ENCODE peak calls at places on chromosome 2, in five cellular contexts. One of them, this sample, is unnamed.

GRCh38 chr2:30688956-30689401 is 118.3 kb downstream of the CAPN13 start:
- DNase-seq in NCI-H1105: no peak
- DNase-seq in bronchial epithelial cell: no peak
- DNase-seq in tibial artery: no peak
- DNase-seq in activated CD4-positive, CD25-positive, alpha-beta regulatory T cell treated with anti-CD3 and anti-CD28 coated beads, Interleukin-2, amount 50 U/mL, for 72 hours: no peak
- DNase-seq in this sample: no peak

GRCh38 chr2:156110890-156111289 is 221.6 kb downstream of the NR4A2 start:
- DNase-seq in NCI-H1105: no peak
- DNase-seq in bronchial epithelial cell: peak
- DNase-seq in tibial artery: no peak
- DNase-seq in activated CD4-positive, CD25-positive, alpha-beta regulatory T cell treated with anti-CD3 and anti-CD28 coated beads, Interleukin-2, amount 50 U/mL, for 72 hours: no peak
- DNase-seq in this sample: peak

GRCh38 chr2:11703700-11704099 is 33.7 kb upstream of the NTSR2 start:
- DNase-seq in NCI-H1105: no peak
- DNase-seq in bronchial epithelial cell: peak
- DNase-seq in tibial artery: no peak
- DNase-seq in activated CD4-positive, CD25-positive, alpha-beta regulatory T cell treated with anti-CD3 and anti-CD28 coated beads, Interleukin-2, amount 50 U/mL, for 72 hours: no peak
- DNase-seq in this sample: peak

GRCh38 chr2:172089005-172089504 is 3.7 kb downstream of the DLX1 start:
- DNase-seq in NCI-H1105: no peak
- DNase-seq in bronchial epithelial cell: no peak
- DNase-seq in tibial artery: no peak
- DNase-seq in activated CD4-positive, CD25-positive, alpha-beta regulatory T cell treated with anti-CD3 and anti-CD28 coated beads, Interleukin-2, amount 50 U/mL, for 72 hours: no peak
- DNase-seq in this sample: no peak

GRCh38 chr2:192655916-192656315 is 461.2 kb upstream of the TMEFF2 start:
- DNase-seq in NCI-H1105: no peak
- DNase-seq in bronchial epithelial cell: no peak
- DNase-seq in tibial artery: no peak
- DNase-seq in activated CD4-positive, CD25-positive, alpha-beta regulatory T cell treated with anti-CD3 and anti-CD28 coated beads, Interleukin-2, amount 50 U/mL, for 72 hours: no peak
- DNase-seq in this sample: no peak

GRCh38 chr2:239238839-239239606 is 161.8 kb downstream of the HDAC4 start:
- DNase-seq in NCI-H1105: no peak
- DNase-seq in bronchial epithelial cell: no peak
- DNase-seq in tibial artery: no peak
- DNase-seq in activated CD4-positive, CD25-positive, alpha-beta regulatory T cell treated with anti-CD3 and anti-CD28 coated beads, Interleukin-2, amount 50 U/mL, for 72 hours: no peak
- DNase-seq in this sample: no peak

GRCh38 chr2:58920001-58920400 is 678.9 kb upstream of the FANCL start:
- DNase-seq in NCI-H1105: no peak
- DNase-seq in bronchial epithelial cell: no peak
- DNase-seq in tibial artery: no peak
- DNase-seq in activated CD4-positive, CD25-positive, alpha-beta regulatory T cell treated with anti-CD3 and anti-CD28 coated beads, Interleukin-2, amount 50 U/mL, for 72 hours: no peak
- DNase-seq in this sample: no peak

GRCh38 chr2:234240917-234241316 is 190.4 kb downstream of the SPP2 start:
- DNase-seq in NCI-H1105: no peak
- DNase-seq in bronchial epithelial cell: peak
- DNase-seq in tibial artery: no peak
- DNase-seq in activated CD4-positive, CD25-positive, alpha-beta regulatory T cell treated with anti-CD3 and anti-CD28 coated beads, Interleukin-2, amount 50 U/mL, for 72 hours: no peak
- DNase-seq in this sample: peak

GRCh38 chr2:241870611-241871537 is 1.3 kb downstream of the RTP5 start:
- DNase-seq in NCI-H1105: no peak
- DNase-seq in bronchial epithelial cell: no peak
- DNase-seq in tibial artery: no peak
- DNase-seq in activated CD4-positive, CD25-positive, alpha-beta regulatory T cell treated with anti-CD3 and anti-CD28 coated beads, Interleukin-2, amount 50 U/mL, for 72 hours: no peak
- DNase-seq in this sample: no peak

GRCh38 chr2:28976584-28976983 is 4.5 kb upstream of the TOGARAM2 start:
- DNase-seq in NCI-H1105: no peak
- DNase-seq in bronchial epithelial cell: peak
- DNase-seq in tibial artery: no peak
- DNase-seq in activated CD4-positive, CD25-positive, alpha-beta regulatory T cell treated with anti-CD3 and anti-CD28 coated beads, Interleukin-2, amount 50 U/mL, for 72 hours: no peak
- DNase-seq in this sample: peak

GRCh38 chr2:175454953-175455389 is 273.5 kb upstream of the ATP5MC3 start:
- DNase-seq in NCI-H1105: no peak
- DNase-seq in bronchial epithelial cell: no peak
- DNase-seq in tibial artery: no peak
- DNase-seq in activated CD4-positive, CD25-positive, alpha-beta regulatory T cell treated with anti-CD3 and anti-CD28 coated beads, Interleukin-2, amount 50 U/mL, for 72 hours: no peak
- DNase-seq in this sample: no peak

GRCh38 chr2:37688771-37689468 is 17.5 kb upstream of the CDC42EP3 start:
- DNase-seq in NCI-H1105: no peak
- DNase-seq in bronchial epithelial cell: peak
- DNase-seq in tibial artery: no peak
- DNase-seq in activated CD4-positive, CD25-positive, alpha-beta regulatory T cell treated with anti-CD3 and anti-CD28 coated beads, Interleukin-2, amount 50 U/mL, for 72 hours: no peak
- DNase-seq in this sample: no peak

GRCh38 chr2:102200539-102200938 is 13.7 kb downstream of the IL1RL2 start:
- DNase-seq in NCI-H1105: no peak
- DNase-seq in bronchial epithelial cell: no peak
- DNase-seq in tibial artery: no peak
- DNase-seq in activated CD4-positive, CD25-positive, alpha-beta regulatory T cell treated with anti-CD3 and anti-CD28 coated beads, Interleukin-2, amount 50 U/mL, for 72 hours: no peak
- DNase-seq in this sample: no peak

GRCh38 chr2:24409700-24410556 is 49.6 kb upstream of the ITSN2 start:
- DNase-seq in NCI-H1105: peak
- DNase-seq in bronchial epithelial cell: peak
- DNase-seq in tibial artery: peak
- DNase-seq in activated CD4-positive, CD25-positive, alpha-beta regulatory T cell treated with anti-CD3 and anti-CD28 coated beads, Interleukin-2, amount 50 U/mL, for 72 hours: no peak
- DNase-seq in this sample: peak

GRCh38 chr2:182047544-182047943 is 61.9 kb downstream of the PPP1R1C start:
- DNase-seq in NCI-H1105: peak
- DNase-seq in bronchial epithelial cell: no peak
- DNase-seq in tibial artery: no peak
- DNase-seq in activated CD4-positive, CD25-positive, alpha-beta regulatory T cell treated with anti-CD3 and anti-CD28 coated beads, Interleukin-2, amount 50 U/mL, for 72 hours: no peak
- DNase-seq in this sample: no peak

GRCh38 chr2:129901754-129902415 is 77.6 kb upstream of the RAB6C start:
- DNase-seq in NCI-H1105: no peak
- DNase-seq in bronchial epithelial cell: no peak
- DNase-seq in tibial artery: no peak
- DNase-seq in activated CD4-positive, CD25-positive, alpha-beta regulatory T cell treated with anti-CD3 and anti-CD28 coated beads, Interleukin-2, amount 50 U/mL, for 72 hours: no peak
- DNase-seq in this sample: no peak

GRCh38 chr2:27431395-27431794 is 3.0 kb downstream of the NRBP1 start:
- DNase-seq in NCI-H1105: no peak
- DNase-seq in bronchial epithelial cell: peak
- DNase-seq in tibial artery: no peak
- DNase-seq in activated CD4-positive, CD25-positive, alpha-beta regulatory T cell treated with anti-CD3 and anti-CD28 coated beads, Interleukin-2, amount 50 U/mL, for 72 hours: no peak
- DNase-seq in this sample: peak

GRCh38 chr2:165621086-165621560 is 151.6 kb downstream of the CSRNP3 start:
- DNase-seq in NCI-H1105: no peak
- DNase-seq in bronchial epithelial cell: peak
- DNase-seq in tibial artery: peak
- DNase-seq in activated CD4-positive, CD25-positive, alpha-beta regulatory T cell treated with anti-CD3 and anti-CD28 coated beads, Interleukin-2, amount 50 U/mL, for 72 hours: no peak
- DNase-seq in this sample: no peak

GRCh38 chr2:233056961-233057605 is 3.1 kb upstream of the INPP5D start:
- DNase-seq in NCI-H1105: no peak
- DNase-seq in bronchial epithelial cell: no peak
- DNase-seq in tibial artery: no peak
- DNase-seq in activated CD4-positive, CD25-positive, alpha-beta regulatory T cell treated with anti-CD3 and anti-CD28 coated beads, Interleukin-2, amount 50 U/mL, for 72 hours: no peak
- DNase-seq in this sample: no peak

GRCh38 chr2:25822190-25823117 is 55.8 kb downstream of the ASXL2 start:
- DNase-seq in NCI-H1105: peak
- DNase-seq in bronchial epithelial cell: peak
- DNase-seq in tibial artery: no peak
- DNase-seq in activated CD4-positive, CD25-positive, alpha-beta regulatory T cell treated with anti-CD3 and anti-CD28 coated beads, Interleukin-2, amount 50 U/mL, for 72 hours: peak
- DNase-seq in this sample: no peak

GRCh38 chr2:190436552-190436951 is 28.4 kb downstream of the MFSD6 start:
- DNase-seq in NCI-H1105: no peak
- DNase-seq in bronchial epithelial cell: no peak
- DNase-seq in tibial artery: no peak
- DNase-seq in activated CD4-positive, CD25-positive, alpha-beta regulatory T cell treated with anti-CD3 and anti-CD28 coated beads, Interleukin-2, amount 50 U/mL, for 72 hours: no peak
- DNase-seq in this sample: no peak

GRCh38 chr2:128261245-128262128 is 57.2 kb downstream of the HS6ST1 start:
- DNase-seq in NCI-H1105: no peak
- DNase-seq in bronchial epithelial cell: no peak
- DNase-seq in tibial artery: no peak
- DNase-seq in activated CD4-positive, CD25-positive, alpha-beta regulatory T cell treated with anti-CD3 and anti-CD28 coated beads, Interleukin-2, amount 50 U/mL, for 72 hours: no peak
- DNase-seq in this sample: no peak

GRCh38 chr2:69755862-69756467 is 14.0 kb downstream of the ANXA4 start:
- DNase-seq in NCI-H1105: no peak
- DNase-seq in bronchial epithelial cell: peak
- DNase-seq in tibial artery: peak
- DNase-seq in activated CD4-positive, CD25-positive, alpha-beta regulatory T cell treated with anti-CD3 and anti-CD28 coated beads, Interleukin-2, amount 50 U/mL, for 72 hours: no peak
- DNase-seq in this sample: peak

GRCh38 chr2:42909966-42910365 is 117.6 kb upstream of the HAAO start:
- DNase-seq in NCI-H1105: no peak
- DNase-seq in bronchial epithelial cell: no peak
- DNase-seq in tibial artery: no peak
- DNase-seq in activated CD4-positive, CD25-positive, alpha-beta regulatory T cell treated with anti-CD3 and anti-CD28 coated beads, Interleukin-2, amount 50 U/mL, for 72 hours: no peak
- DNase-seq in this sample: no peak

GRCh38 chr2:174846941-174847938 is 83.0 kb upstream of the CHRNA1 start:
- DNase-seq in NCI-H1105: no peak
- DNase-seq in bronchial epithelial cell: peak
- DNase-seq in tibial artery: no peak
- DNase-seq in activated CD4-positive, CD25-positive, alpha-beta regulatory T cell treated with anti-CD3 and anti-CD28 coated beads, Interleukin-2, amount 50 U/mL, for 72 hours: no peak
- DNase-seq in this sample: peak

GRCh38 chr2:187497858-187498463 is 49.9 kb upstream of the CALCRL start:
- DNase-seq in NCI-H1105: peak
- DNase-seq in bronchial epithelial cell: peak
- DNase-seq in tibial artery: no peak
- DNase-seq in activated CD4-positive, CD25-positive, alpha-beta regulatory T cell treated with anti-CD3 and anti-CD28 coated beads, Interleukin-2, amount 50 U/mL, for 72 hours: no peak
- DNase-seq in this sample: peak

GRCh38 chr2:177636672-177637071 is 244.1 kb downstream of the AGPS start:
- DNase-seq in NCI-H1105: no peak
- DNase-seq in bronchial epithelial cell: no peak
- DNase-seq in tibial artery: no peak
- DNase-seq in activated CD4-positive, CD25-positive, alpha-beta regulatory T cell treated with anti-CD3 and anti-CD28 coated beads, Interleukin-2, amount 50 U/mL, for 72 hours: no peak
- DNase-seq in this sample: no peak

GRCh38 chr2:239607795-239608171 is 207.0 kb upstream of the HDAC4 start:
- DNase-seq in NCI-H1105: no peak
- DNase-seq in bronchial epithelial cell: no peak
- DNase-seq in tibial artery: no peak
- DNase-seq in activated CD4-positive, CD25-positive, alpha-beta regulatory T cell treated with anti-CD3 and anti-CD28 coated beads, Interleukin-2, amount 50 U/mL, for 72 hours: no peak
- DNase-seq in this sample: no peak

GRCh38 chr2:171523969-171524401 is 1.7 kb downstream of the CYBRD1 start:
- DNase-seq in NCI-H1105: no peak
- DNase-seq in bronchial epithelial cell: peak
- DNase-seq in tibial artery: no peak
- DNase-seq in activated CD4-positive, CD25-positive, alpha-beta regulatory T cell treated with anti-CD3 and anti-CD28 coated beads, Interleukin-2, amount 50 U/mL, for 72 hours: no peak
- DNase-seq in this sample: no peak